ENCODE peak calls at places on chromosomes 16 and 17, in six cellular contexts. One of them, this sample, is unnamed.

GRCh38 chr17:44636562-44636961 is 19.7 kb upstream of the MEIOC start:
- DNase-seq in bronchial epithelial cell: peak; percentile 45
- DNase-seq in NCI-H1105 treated with DMSO at 0.1 percent for 48 hours: peak; percentile 27
- DNase-seq in cardiac fibroblast: peak; percentile 76
- DNase-seq in heart right ventricle: no peak
- DNase-seq in endothelial cell: no peak
- DNase-seq in this sample: no peak

GRCh38 chr16:53007095-53007494 is 45.6 kb downstream of the CHD9NB start:
- DNase-seq in bronchial epithelial cell: no peak
- DNase-seq in NCI-H1105 treated with DMSO at 0.1 percent for 48 hours: no peak
- DNase-seq in cardiac fibroblast: no peak
- DNase-seq in heart right ventricle: no peak
- DNase-seq in endothelial cell: no peak
- DNase-seq in this sample: no peak

GRCh38 chr16:66588981-66589713 is 9.9 kb downstream of the CMTM2 start:
- DNase-seq in bronchial epithelial cell: no peak
- DNase-seq in NCI-H1105 treated with DMSO at 0.1 percent for 48 hours: no peak
- DNase-seq in cardiac fibroblast: peak; percentile 42
- DNase-seq in heart right ventricle: peak; percentile 35
- DNase-seq in endothelial cell: peak; percentile 36
- DNase-seq in this sample: peak; percentile 87

GRCh38 chr16:83973077-83973476 is 5.0 kb downstream of the NECAB2 start:
- DNase-seq in bronchial epithelial cell: no peak
- DNase-seq in NCI-H1105 treated with DMSO at 0.1 percent for 48 hours: no peak
- DNase-seq in cardiac fibroblast: no peak
- DNase-seq in heart right ventricle: no peak
- DNase-seq in endothelial cell: no peak
- DNase-seq in this sample: no peak

GRCh38 chr17:41965694-41966375 is 760 bp upstream of the CNP start:
- DNase-seq in bronchial epithelial cell: peak; percentile 94
- DNase-seq in NCI-H1105 treated with DMSO at 0.1 percent for 48 hours: peak; percentile 89
- DNase-seq in cardiac fibroblast: peak; percentile 49
- DNase-seq in heart right ventricle: peak; percentile 44
- DNase-seq in endothelial cell: peak; percentile 29
- DNase-seq in this sample: peak; percentile 78

GRCh38 chr17:51319186-51319585 is 58.8 kb downstream of the UTP18 start:
- DNase-seq in bronchial epithelial cell: no peak
- DNase-seq in NCI-H1105 treated with DMSO at 0.1 percent for 48 hours: no peak
- DNase-seq in cardiac fibroblast: no peak
- DNase-seq in heart right ventricle: no peak
- DNase-seq in endothelial cell: no peak
- DNase-seq in this sample: no peak

GRCh38 chr16:81522141-81522701 is 77.6 kb downstream of the CMIP start:
- DNase-seq in bronchial epithelial cell: peak; percentile 42
- DNase-seq in NCI-H1105 treated with DMSO at 0.1 percent for 48 hours: no peak
- DNase-seq in cardiac fibroblast: peak; percentile 25
- DNase-seq in heart right ventricle: no peak
- DNase-seq in endothelial cell: no peak
- DNase-seq in this sample: no peak

GRCh38 chr16:73909529-73910035 is 387.0 kb upstream of the PSMD7 start:
- DNase-seq in bronchial epithelial cell: no peak
- DNase-seq in NCI-H1105 treated with DMSO at 0.1 percent for 48 hours: no peak
- DNase-seq in cardiac fibroblast: no peak
- DNase-seq in heart right ventricle: no peak
- DNase-seq in endothelial cell: no peak
- DNase-seq in this sample: no peak

GRCh38 chr16:68005786-68006286 is 6.6 kb upstream of the DPEP2 start:
- DNase-seq in bronchial epithelial cell: peak; percentile 90
- DNase-seq in NCI-H1105 treated with DMSO at 0.1 percent for 48 hours: no peak
- DNase-seq in cardiac fibroblast: peak; percentile 37
- DNase-seq in heart right ventricle: no peak
- DNase-seq in endothelial cell: no peak
- DNase-seq in this sample: no peak

GRCh38 chr16:24610421-24610765 is 71.0 kb downstream of the RBBP6 start:
- DNase-seq in bronchial epithelial cell: peak; percentile 12
- DNase-seq in NCI-H1105 treated with DMSO at 0.1 percent for 48 hours: peak; percentile 23
- DNase-seq in cardiac fibroblast: peak; percentile 51
- DNase-seq in heart right ventricle: peak; percentile 32
- DNase-seq in endothelial cell: peak; percentile 26
- DNase-seq in this sample: peak; percentile 29

GRCh38 chr16:89300311-89300975 is 82.9 kb downstream of the ZNF778 start:
- DNase-seq in bronchial epithelial cell: no peak
- DNase-seq in NCI-H1105 treated with DMSO at 0.1 percent for 48 hours: no peak
- DNase-seq in cardiac fibroblast: peak; percentile 88
- DNase-seq in heart right ventricle: peak; percentile 62
- DNase-seq in endothelial cell: no peak
- DNase-seq in this sample: no peak

GRCh38 chr17:81491761-81492160 is 20.8 kb downstream of the ACTG1 start:
- DNase-seq in bronchial epithelial cell: no peak
- DNase-seq in NCI-H1105 treated with DMSO at 0.1 percent for 48 hours: no peak
- DNase-seq in cardiac fibroblast: no peak
- DNase-seq in heart right ventricle: peak; percentile 4
- DNase-seq in endothelial cell: no peak
- DNase-seq in this sample: no peak

GRCh38 chr16:66662445-66663194 is 33.9 kb downstream of the CMTM4 start:
- DNase-seq in bronchial epithelial cell: peak; percentile 40
- DNase-seq in NCI-H1105 treated with DMSO at 0.1 percent for 48 hours: no peak
- DNase-seq in cardiac fibroblast: peak; percentile 58
- DNase-seq in heart right ventricle: no peak
- DNase-seq in endothelial cell: no peak
- DNase-seq in this sample: no peak

GRCh38 chr17:65975878-65976277 is 216.1 kb downstream of the CEP112 start:
- DNase-seq in bronchial epithelial cell: no peak
- DNase-seq in NCI-H1105 treated with DMSO at 0.1 percent for 48 hours: no peak
- DNase-seq in cardiac fibroblast: no peak
- DNase-seq in heart right ventricle: no peak
- DNase-seq in endothelial cell: no peak
- DNase-seq in this sample: no peak

GRCh38 chr17:81902023-81902652 is at the start of gene NPB:
- DNase-seq in bronchial epithelial cell: no peak
- DNase-seq in NCI-H1105 treated with DMSO at 0.1 percent for 48 hours: peak; percentile 38
- DNase-seq in cardiac fibroblast: no peak
- DNase-seq in heart right ventricle: no peak
- DNase-seq in endothelial cell: no peak
- DNase-seq in this sample: peak; percentile 57

GRCh38 chr17:62085511-62086408 is 20.7 kb upstream of the MED13 start:
- DNase-seq in bronchial epithelial cell: no peak
- DNase-seq in NCI-H1105 treated with DMSO at 0.1 percent for 48 hours: no peak
- DNase-seq in cardiac fibroblast: peak; percentile 18
- DNase-seq in heart right ventricle: no peak
- DNase-seq in endothelial cell: no peak
- DNase-seq in this sample: no peak

GRCh38 chr17:78897639-78897996 is 5.4 kb downstream of the CEP295NL start:
- DNase-seq in bronchial epithelial cell: no peak
- DNase-seq in NCI-H1105 treated with DMSO at 0.1 percent for 48 hours: no peak
- DNase-seq in cardiac fibroblast: no peak
- DNase-seq in heart right ventricle: no peak
- DNase-seq in endothelial cell: no peak
- DNase-seq in this sample: no peak

GRCh38 chr16:67345401-67345800 is 18.8 kb downstream of the LRRC36 start:
- DNase-seq in bronchial epithelial cell: no peak
- DNase-seq in NCI-H1105 treated with DMSO at 0.1 percent for 48 hours: no peak
- DNase-seq in cardiac fibroblast: no peak
- DNase-seq in heart right ventricle: no peak
- DNase-seq in endothelial cell: no peak
- DNase-seq in this sample: no peak

GRCh38 chr17:81483085-81483861 is 29.3 kb downstream of the ACTG1 start:
- DNase-seq in bronchial epithelial cell: no peak
- DNase-seq in NCI-H1105 treated with DMSO at 0.1 percent for 48 hours: no peak
- DNase-seq in cardiac fibroblast: peak; percentile 41
- DNase-seq in heart right ventricle: peak; percentile 68
- DNase-seq in endothelial cell: no peak
- DNase-seq in this sample: peak; percentile 84

GRCh38 chr16:84868829-84869457 is 49.2 kb downstream of the CRISPLD2 start:
- DNase-seq in bronchial epithelial cell: no peak
- DNase-seq in NCI-H1105 treated with DMSO at 0.1 percent for 48 hours: no peak
- DNase-seq in cardiac fibroblast: no peak
- DNase-seq in heart right ventricle: no peak
- DNase-seq in endothelial cell: no peak
- DNase-seq in this sample: no peak

GRCh38 chr17:44390250-44390649 is 801 bp upstream of the ITGA2B start:
- DNase-seq in bronchial epithelial cell: no peak
- DNase-seq in NCI-H1105 treated with DMSO at 0.1 percent for 48 hours: no peak
- DNase-seq in cardiac fibroblast: no peak
- DNase-seq in heart right ventricle: no peak
- DNase-seq in endothelial cell: no peak
- DNase-seq in this sample: no peak

GRCh38 chr17:47423406-47424295 is 99.9 kb downstream of the EFCAB13 start:
- DNase-seq in bronchial epithelial cell: no peak
- DNase-seq in NCI-H1105 treated with DMSO at 0.1 percent for 48 hours: peak; percentile 50
- DNase-seq in cardiac fibroblast: no peak
- DNase-seq in heart right ventricle: peak; percentile 14
- DNase-seq in endothelial cell: peak; percentile 15
- DNase-seq in this sample: peak; percentile 53

GRCh38 chr16:1108299-1109252 is 12.5 kb upstream of the C1QTNF8 start:
- DNase-seq in bronchial epithelial cell: no peak
- DNase-seq in NCI-H1105 treated with DMSO at 0.1 percent for 48 hours: peak; percentile 18
- DNase-seq in cardiac fibroblast: peak; percentile 26
- DNase-seq in heart right ventricle: peak; percentile 67
- DNase-seq in endothelial cell: no peak
- DNase-seq in this sample: no peak

GRCh38 chr16:85379041-85380001 is 233.8 kb upstream of the GSE1 start:
- DNase-seq in bronchial epithelial cell: no peak
- DNase-seq in NCI-H1105 treated with DMSO at 0.1 percent for 48 hours: no peak
- DNase-seq in cardiac fibroblast: no peak
- DNase-seq in heart right ventricle: no peak
- DNase-seq in endothelial cell: no peak
- DNase-seq in this sample: no peak

GRCh38 chr16:64738321-64738960 is 383.4 kb downstream of the CDH11 start:
- DNase-seq in bronchial epithelial cell: peak; percentile 33
- DNase-seq in NCI-H1105 treated with DMSO at 0.1 percent for 48 hours: no peak
- DNase-seq in cardiac fibroblast: peak; percentile 52
- DNase-seq in heart right ventricle: no peak
- DNase-seq in endothelial cell: no peak
- DNase-seq in this sample: no peak

GRCh38 chr16:68085259-68086071 is at the start of gene NFATC3:
- DNase-seq in bronchial epithelial cell: peak; percentile 79
- DNase-seq in NCI-H1105 treated with DMSO at 0.1 percent for 48 hours: peak; percentile 12
- DNase-seq in cardiac fibroblast: peak; percentile 98
- DNase-seq in heart right ventricle: peak; percentile 99
- DNase-seq in endothelial cell: peak; percentile 98
- DNase-seq in this sample: peak; percentile 98

GRCh38 chr16:77234611-77235010 is 35.4 kb downstream of the SYCE1L start:
- DNase-seq in bronchial epithelial cell: peak; percentile 25
- DNase-seq in NCI-H1105 treated with DMSO at 0.1 percent for 48 hours: no peak
- DNase-seq in cardiac fibroblast: peak; percentile 4
- DNase-seq in heart right ventricle: no peak
- DNase-seq in endothelial cell: no peak
- DNase-seq in this sample: no peak

GRCh38 chr16:5041604-5042133 is 7.9 kb upstream of the NAGPA start:
- DNase-seq in bronchial epithelial cell: peak; percentile 81
- DNase-seq in NCI-H1105 treated with DMSO at 0.1 percent for 48 hours: no peak
- DNase-seq in cardiac fibroblast: no peak
- DNase-seq in heart right ventricle: no peak
- DNase-seq in endothelial cell: no peak
- DNase-seq in this sample: peak; percentile 68

GRCh38 chr17:9072626-9073339 is 51.5 kb downstream of the NTN1 start:
- DNase-seq in bronchial epithelial cell: peak; percentile 3
- DNase-seq in NCI-H1105 treated with DMSO at 0.1 percent for 48 hours: no peak
- DNase-seq in cardiac fibroblast: peak; percentile 29
- DNase-seq in heart right ventricle: peak; percentile 64
- DNase-seq in endothelial cell: no peak
- DNase-seq in this sample: no peak

GRCh38 chr17:47414612-47415011 is 90.9 kb downstream of the EFCAB13 start:
- DNase-seq in bronchial epithelial cell: no peak
- DNase-seq in NCI-H1105 treated with DMSO at 0.1 percent for 48 hours: no peak
- DNase-seq in cardiac fibroblast: no peak
- DNase-seq in heart right ventricle: no peak
- DNase-seq in endothelial cell: no peak
- DNase-seq in this sample: no peak

GRCh38 chr17:38922538-38923291 is 2.7 kb upstream of the LASP1NB start:
- DNase-seq in bronchial epithelial cell: peak; percentile 29
- DNase-seq in NCI-H1105 treated with DMSO at 0.1 percent for 48 hours: peak; percentile 51
- DNase-seq in cardiac fibroblast: peak; percentile 91
- DNase-seq in heart right ventricle: peak; percentile 34
- DNase-seq in endothelial cell: no peak
- DNase-seq in this sample: no peak